ENCODE peak calls at places on chromosomes 2 and 18, in nine cellular contexts. I is heart left ventricle, Q is lower leg skin, G is transverse colon, X is GM12892, L is thyroid gland, H is A549, D is HCT116, O is sigmoid colon. J is an unnamed sample.

GRCh38 chr2:61855178-61855523 is 1.3 kb upstream of the FAM161A start:
- DNase-seq in I (no peak), Q (peak; percentile 17), G (peak; percentile 29), X (no peak), L (peak; percentile 37), H (peak; percentile 54), D (no peak), O (no peak), J (no peak)

GRCh38 chr2:83578405-83578804 is 880.7 kb downstream of the SUCLG1 start:
- DNase-seq in I (no peak), Q (no peak), G (no peak), X (no peak), L (no peak), H (no peak), D (no peak), O (no peak), J (no peak)

GRCh38 chr18:23189099-23189498 is 53.8 kb downstream of the CABLES1 start:
- DNase-seq in I (no peak), Q (no peak), G (no peak), X (no peak), L (no peak), H (no peak), D (no peak), O (no peak), J (no peak)

GRCh38 chr2:106257830-106258229 is 63.7 kb upstream of the UXS1 start:
- DNase-seq in I (no peak), Q (no peak), G (no peak), X (no peak), L (no peak), H (no peak), D (no peak), O (no peak), J (no peak)

GRCh38 chr18:76886112-76886511 is 63.8 kb downstream of the ZNF236 start:
- DNase-seq in I (no peak), Q (no peak), G (no peak), X (no peak), L (no peak), H (no peak), D (no peak), O (no peak), J (no peak)

GRCh38 chr2:146652311-146652710 is 1192.5 kb upstream of the ACVR2A start:
- DNase-seq in I (no peak), Q (no peak), G (no peak), X (no peak), L (no peak), H (no peak), D (no peak), O (no peak), J (no peak)

GRCh38 chr18:57210101-57210661 is 63.3 kb downstream of the BOD1L2 start:
- DNase-seq in I (peak; percentile 29), Q (peak; percentile 26), G (peak; percentile 68), X (no peak), L (no peak), H (peak; percentile 76), D (peak; percentile 63), O (no peak), J (no peak)

GRCh38 chr2:145744541-145745386 is 1224.8 kb upstream of the ZEB2 start:
- DNase-seq in I (no peak), Q (no peak), G (no peak), X (no peak), L (no peak), H (peak; percentile 5), D (no peak), O (no peak), J (peak; percentile 5)

GRCh38 chr2:68384485-68385107 is 19.5 kb downstream of the PLEK start:
- DNase-seq in I (no peak), Q (no peak), G (no peak), X (no peak), L (no peak), H (no peak), D (no peak), O (no peak), J (peak; percentile 78)

GRCh38 chr18:5955861-5956260 is 60.5 kb upstream of the TMEM200C start:
- DNase-seq in I (no peak), Q (no peak), G (no peak), X (no peak), L (no peak), H (no peak), D (no peak), O (no peak), J (no peak)

GRCh38 chr2:15259356-15259756 is 301.8 kb downstream of the NBAS start:
- DNase-seq in I (no peak), Q (no peak), G (no peak), X (no peak), L (no peak), H (no peak), D (no peak), O (no peak), J (no peak)

GRCh38 chr2:216389565-216389964 is 17.3 kb upstream of the MARCHF4 start:
- DNase-seq in I (no peak), Q (no peak), G (no peak), X (no peak), L (no peak), H (no peak), D (no peak), O (no peak), J (peak; percentile 13)

DNA sequence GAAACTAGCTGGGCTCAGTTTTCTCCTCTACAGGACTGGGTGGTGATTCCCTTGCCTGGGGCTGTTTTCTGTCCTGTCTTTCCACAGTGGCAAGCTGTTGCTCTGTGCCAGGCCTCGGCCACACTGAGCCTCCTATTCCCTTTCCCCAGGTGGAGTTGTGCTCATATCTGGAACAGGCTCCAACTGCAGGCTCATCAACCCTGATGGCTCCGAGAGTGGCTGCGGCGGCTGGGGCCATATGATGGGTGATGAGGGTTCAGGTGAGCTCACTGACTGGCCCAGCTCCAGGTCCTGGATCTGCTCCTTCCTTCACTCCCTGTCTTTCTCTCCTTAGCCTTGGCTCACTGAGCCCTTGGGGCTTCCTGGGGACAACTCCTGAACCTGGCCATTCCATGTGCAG is 4.0 kb downstream of the NAGK start:
- DNase-seq in I (no peak), Q (no peak), G (no peak), X (no peak), L (no peak), H (no peak), D (no peak), O (peak; percentile 63), J (no peak)
- TF ChIP-seq POLR2A in I (no peak), Q (no peak), G (no peak), X (no peak), L (no peak), H (no peak), D (no peak), O (no peak), J (no peak)

GRCh38 chr18:63320041-63320689 is 596 bp upstream of the BCL2 start:
- DNase-seq in I (peak; percentile 89), Q (peak; percentile 89), G (peak; percentile 90), X (peak; percentile 66), L (peak; percentile 88), H (peak; percentile 60), D (peak; percentile 29), O (peak; percentile 94), J (peak; percentile 89)

GRCh38 chr18:63317982-63318881 is 1.3 kb downstream of the BCL2 start:
- DNase-seq in I (peak; percentile 65), Q (peak; percentile 54), G (peak; percentile 88), X (peak; percentile 58), L (peak; percentile 93), H (no peak), D (no peak), O (peak; percentile 90), J (peak; percentile 71)

GRCh38 chr18:63320690-63321265 is 1.2 kb upstream of the BCL2 start:
- DNase-seq in I (peak; percentile 43), Q (no peak), G (peak; percentile 64), X (peak; percentile 19), L (peak; percentile 65), H (peak; percentile 34), D (no peak), O (peak; percentile 81), J (peak; percentile 78)

GRCh38 chr18:63318882-63319382 is 637 bp downstream of the BCL2 start:
- DNase-seq in I (no peak), Q (no peak), G (no peak), X (no peak), L (no peak), H (no peak), D (no peak), O (no peak), J (peak; percentile 52)

GRCh38 chr18:63319383-63320040 is at the start of gene BCL2:
- DNase-seq in I (peak; percentile 52), Q (no peak), G (peak; percentile 45), X (no peak), L (no peak), H (peak; percentile 18), D (no peak), O (peak; percentile 82), J (peak; percentile 71)
- TF ChIP-seq POLR2A in I (no peak), Q (no peak), G (peak; percentile 12), X (no peak), L (no peak), H (no peak), D (no peak), O (peak; percentile 23), J (no peak)

DNA sequence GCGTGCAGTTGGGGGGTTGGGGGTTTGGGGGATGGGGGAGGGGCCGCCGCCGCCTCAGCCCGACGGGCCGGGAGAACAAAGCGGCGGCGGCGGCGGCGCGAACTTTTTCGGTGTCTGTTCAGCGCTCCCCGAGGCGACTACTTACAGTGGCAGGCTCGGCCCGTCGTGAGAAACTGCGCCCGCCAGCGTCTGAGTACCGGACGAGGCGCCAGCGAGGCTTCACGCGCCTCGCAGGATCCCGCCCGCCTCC is 172 bp downstream of the PRKD3 start:
- DNase-seq in I (peak; percentile 87), Q (peak; percentile 81), G (peak; percentile 86), X (no peak), L (peak; percentile 82), H (no peak), D (no peak), O (peak; percentile 93), J (peak; percentile 64)
- TF ChIP-seq POLR2A in I (no peak), Q (no peak), G (peak; percentile 54), X (peak; percentile 75), L (no peak), H (peak; percentile 67), D (no peak), O (peak; percentile 36), J (no peak)

DNA sequence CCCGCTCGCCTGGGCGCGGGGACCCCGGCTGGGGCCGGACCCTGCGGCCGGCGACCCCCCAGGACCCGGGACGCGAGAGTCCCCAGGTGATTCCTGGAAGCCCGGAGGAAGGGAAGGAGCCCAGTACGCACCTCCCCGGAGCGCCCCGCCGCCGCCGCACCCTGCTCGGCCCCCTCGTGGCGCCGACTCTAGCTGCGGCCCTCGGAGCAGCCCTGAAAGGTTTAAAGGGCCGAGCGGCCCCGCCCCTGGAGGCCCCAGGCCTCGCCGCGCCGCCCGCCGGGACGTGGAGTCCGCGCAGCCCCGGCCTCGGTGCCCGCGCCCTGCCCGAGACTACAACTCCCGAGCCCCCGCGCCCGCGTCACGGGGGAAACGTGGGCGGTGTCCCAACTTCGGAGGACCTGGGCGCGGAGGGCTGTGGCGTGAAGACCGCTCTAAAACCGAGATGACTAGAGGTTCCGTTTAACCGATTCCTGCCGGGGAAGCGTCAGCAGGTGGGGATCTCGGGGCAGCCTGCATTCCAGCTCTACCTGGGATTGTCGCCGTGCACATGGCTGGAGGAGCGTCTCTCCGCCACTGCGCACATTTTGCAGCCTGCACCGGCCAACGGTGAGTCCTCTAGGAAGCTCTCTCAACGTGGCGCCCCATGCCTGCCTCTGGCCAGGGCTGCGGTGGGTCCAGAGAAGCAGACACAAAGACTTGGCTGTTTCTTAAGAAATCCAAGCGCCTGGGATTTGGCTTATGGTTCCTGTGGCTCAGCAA is at the start of gene TMEM150A:
- DNase-seq in I (peak; percentile 95), Q (peak; percentile 92), G (peak; percentile 95), X (peak; percentile 93), L (peak; percentile 97), H (peak; percentile 88), D (peak; percentile 68), O (peak; percentile 97), J (peak; percentile 90)
- TF ChIP-seq POLR2A in I (peak; percentile 56), Q (no peak), G (peak; percentile 71), X (peak; percentile 43), L (peak; percentile 58), H (peak; percentile 63), D (peak; percentile 48), O (peak; percentile 39), J (no peak)